ENCODE peak calls at places on chromosomes 5 and 9, in seven cellular contexts. One of them, this sample, is unnamed.

GRCh38 chr9:33354651-33355211 is 47.6 kb downstream of the AQP7 start:
- DNase-seq in body of pancreas: no peak
- DNase-seq in left ventricle myocardium inferior: no peak
- DNase-seq in fibroblast of lung: peak
- DNase-seq in glutamatergic neuron: no peak
- DNase-seq in BE2C: peak
- DNase-seq in A549: no peak
- DNase-seq in this sample: no peak

GRCh38 chr9:111983484-111983908 is 86.9 kb downstream of the UGCG start:
- DNase-seq in body of pancreas: no peak
- DNase-seq in fibroblast of lung: no peak
- DNase-seq in glutamatergic neuron: no peak
- DNase-seq in A549: no peak
- DNase-seq in BE2C: no peak
- DNase-seq in left ventricle myocardium inferior: no peak
- DNase-seq in this sample: no peak

GRCh38 chr5:172868924-172869565 is 35.0 kb downstream of the ERGIC1 start:
- DNase-seq in glutamatergic neuron: no peak
- DNase-seq in left ventricle myocardium inferior: peak
- DNase-seq in A549: peak
- DNase-seq in body of pancreas: peak
- DNase-seq in fibroblast of lung: peak
- DNase-seq in BE2C: peak
- DNase-seq in this sample: no peak

GRCh38 chr9:19689324-19690087 is 99.3 kb downstream of the SLC24A2 start:
- DNase-seq in A549: no peak
- DNase-seq in glutamatergic neuron: no peak
- DNase-seq in BE2C: no peak
- DNase-seq in fibroblast of lung: peak
- DNase-seq in left ventricle myocardium inferior: no peak
- DNase-seq in body of pancreas: no peak
- DNase-seq in this sample: no peak

GRCh38 chr5:10562202-10563131 is 1.4 kb upstream of the ANKRD33B start:
- DNase-seq in A549: no peak
- DNase-seq in left ventricle myocardium inferior: no peak
- DNase-seq in BE2C: no peak
- DNase-seq in glutamatergic neuron: no peak
- DNase-seq in fibroblast of lung: no peak
- DNase-seq in body of pancreas: no peak
- DNase-seq in this sample: no peak

GRCh38 chr9:91138760-91139159 is 223.0 kb downstream of the AUH start:
- DNase-seq in glutamatergic neuron: no peak
- DNase-seq in left ventricle myocardium inferior: no peak
- DNase-seq in BE2C: no peak
- DNase-seq in A549: peak
- DNase-seq in fibroblast of lung: peak
- DNase-seq in body of pancreas: no peak
- DNase-seq in this sample: no peak

GRCh38 chr9:124297553-124297905 is 39.8 kb downstream of the NEK6 start:
- DNase-seq in left ventricle myocardium inferior: peak
- DNase-seq in BE2C: no peak
- DNase-seq in fibroblast of lung: peak
- DNase-seq in A549: peak
- DNase-seq in body of pancreas: peak
- DNase-seq in glutamatergic neuron: no peak
- DNase-seq in this sample: no peak

GRCh38 chr5:157198277-157199058 is 17.8 kb downstream of the ITK start:
- DNase-seq in glutamatergic neuron: no peak
- DNase-seq in A549: no peak
- DNase-seq in left ventricle myocardium inferior: no peak
- DNase-seq in BE2C: no peak
- DNase-seq in fibroblast of lung: no peak
- DNase-seq in body of pancreas: no peak
- DNase-seq in this sample: no peak

GRCh38 chr5:117889592-117889991 is 1098.8 kb downstream of the DTWD2 start:
- DNase-seq in left ventricle myocardium inferior: no peak
- DNase-seq in fibroblast of lung: peak
- DNase-seq in A549: no peak
- DNase-seq in glutamatergic neuron: no peak
- DNase-seq in BE2C: no peak
- DNase-seq in body of pancreas: no peak
- DNase-seq in this sample: no peak

GRCh38 chr9:14616188-14616982 is 76.8 kb downstream of the ZDHHC21 start:
- DNase-seq in body of pancreas: no peak
- DNase-seq in A549: peak
- DNase-seq in BE2C: no peak
- DNase-seq in glutamatergic neuron: no peak
- DNase-seq in left ventricle myocardium inferior: no peak
- DNase-seq in fibroblast of lung: peak
- DNase-seq in this sample: no peak

GRCh38 chr5:99032234-99033013 is 103.6 kb upstream of the CHD1 start:
- DNase-seq in body of pancreas: peak
- DNase-seq in A549: peak
- DNase-seq in BE2C: peak
- DNase-seq in left ventricle myocardium inferior: peak
- DNase-seq in fibroblast of lung: peak
- DNase-seq in glutamatergic neuron: no peak
- DNase-seq in this sample: peak

GRCh38 chr5:33937017-33937699 is 972 bp downstream of the RXFP3 start:
- DNase-seq in body of pancreas: no peak
- DNase-seq in left ventricle myocardium inferior: no peak
- DNase-seq in fibroblast of lung: peak
- DNase-seq in glutamatergic neuron: no peak
- DNase-seq in A549: no peak
- DNase-seq in BE2C: no peak
- DNase-seq in this sample: no peak

GRCh38 chr9:20382460-20383071 is 239.7 kb downstream of the MLLT3 start:
- DNase-seq in A549: peak
- DNase-seq in fibroblast of lung: peak
- DNase-seq in body of pancreas: no peak
- DNase-seq in glutamatergic neuron: no peak
- DNase-seq in BE2C: no peak
- DNase-seq in left ventricle myocardium inferior: no peak
- DNase-seq in this sample: no peak

GRCh38 chr9:29208670-29209069 is 1635.4 kb upstream of the C9orf72 start:
- DNase-seq in A549: peak
- DNase-seq in BE2C: no peak
- DNase-seq in left ventricle myocardium inferior: no peak
- DNase-seq in fibroblast of lung: no peak
- DNase-seq in glutamatergic neuron: no peak
- DNase-seq in body of pancreas: no peak
- DNase-seq in this sample: no peak

GRCh38 chr9:84002344-84002743 is 21.7 kb downstream of the RMI1 start:
- DNase-seq in fibroblast of lung: peak
- DNase-seq in BE2C: no peak
- DNase-seq in left ventricle myocardium inferior: no peak
- DNase-seq in A549: no peak
- DNase-seq in body of pancreas: no peak
- DNase-seq in glutamatergic neuron: no peak
- DNase-seq in this sample: no peak

GRCh38 chr9:42388146-42388690 is 204.8 kb downstream of the SPATA31A6 start:
- DNase-seq in glutamatergic neuron: no peak
- DNase-seq in left ventricle myocardium inferior: no peak
- DNase-seq in body of pancreas: no peak
- DNase-seq in BE2C: no peak
- DNase-seq in A549: no peak
- DNase-seq in fibroblast of lung: no peak
- DNase-seq in this sample: no peak

GRCh38 chr5:19987594-19988345 is at the start of gene CDH18:
- DNase-seq in A549: peak
- DNase-seq in fibroblast of lung: peak
- DNase-seq in BE2C: peak
- DNase-seq in glutamatergic neuron: peak
- DNase-seq in body of pancreas: peak
- DNase-seq in left ventricle myocardium inferior: peak
- DNase-seq in this sample: peak

GRCh38 chr9:19404278-19405075 is 4.3 kb upstream of the ACER2 start:
- DNase-seq in body of pancreas: peak
- DNase-seq in left ventricle myocardium inferior: no peak
- DNase-seq in glutamatergic neuron: no peak
- DNase-seq in fibroblast of lung: no peak
- DNase-seq in A549: no peak
- DNase-seq in BE2C: no peak
- DNase-seq in this sample: no peak

GRCh38 chr5:57750891-57751290 is 268.3 kb upstream of the ACTBL2 start:
- DNase-seq in body of pancreas: no peak
- DNase-seq in A549: no peak
- DNase-seq in BE2C: no peak
- DNase-seq in fibroblast of lung: no peak
- DNase-seq in left ventricle myocardium inferior: no peak
- DNase-seq in glutamatergic neuron: no peak
- DNase-seq in this sample: no peak

GRCh38 chr9:127485995-127486394 is 34.7 kb downstream of the LRSAM1 start:
- DNase-seq in fibroblast of lung: no peak
- DNase-seq in glutamatergic neuron: no peak
- DNase-seq in left ventricle myocardium inferior: no peak
- DNase-seq in body of pancreas: no peak
- DNase-seq in A549: no peak
- DNase-seq in BE2C: no peak
- DNase-seq in this sample: no peak
- TF ChIP-seq CTCF in fibroblast of lung: no peak
- TF ChIP-seq CTCF in glutamatergic neuron: no peak
- TF ChIP-seq CTCF in left ventricle myocardium inferior: no peak
- TF ChIP-seq CTCF in body of pancreas: no peak
- TF ChIP-seq CTCF in A549: no peak
- TF ChIP-seq CTCF in BE2C: no peak
- TF ChIP-seq CTCF in this sample: no peak

GRCh38 chr5:77630246-77631165 is 8.0 kb downstream of the OTP start:
- DNase-seq in A549: peak
- DNase-seq in glutamatergic neuron: peak
- DNase-seq in body of pancreas: peak
- DNase-seq in left ventricle myocardium inferior: no peak
- DNase-seq in fibroblast of lung: no peak
- DNase-seq in BE2C: peak
- DNase-seq in this sample: peak
- TF ChIP-seq CTCF in A549: no peak
- TF ChIP-seq CTCF in glutamatergic neuron: peak
- TF ChIP-seq CTCF in body of pancreas: peak
- TF ChIP-seq CTCF in left ventricle myocardium inferior: no peak
- TF ChIP-seq CTCF in fibroblast of lung: no peak
- TF ChIP-seq CTCF in BE2C: peak
- TF ChIP-seq CTCF in this sample: peak

DNA sequence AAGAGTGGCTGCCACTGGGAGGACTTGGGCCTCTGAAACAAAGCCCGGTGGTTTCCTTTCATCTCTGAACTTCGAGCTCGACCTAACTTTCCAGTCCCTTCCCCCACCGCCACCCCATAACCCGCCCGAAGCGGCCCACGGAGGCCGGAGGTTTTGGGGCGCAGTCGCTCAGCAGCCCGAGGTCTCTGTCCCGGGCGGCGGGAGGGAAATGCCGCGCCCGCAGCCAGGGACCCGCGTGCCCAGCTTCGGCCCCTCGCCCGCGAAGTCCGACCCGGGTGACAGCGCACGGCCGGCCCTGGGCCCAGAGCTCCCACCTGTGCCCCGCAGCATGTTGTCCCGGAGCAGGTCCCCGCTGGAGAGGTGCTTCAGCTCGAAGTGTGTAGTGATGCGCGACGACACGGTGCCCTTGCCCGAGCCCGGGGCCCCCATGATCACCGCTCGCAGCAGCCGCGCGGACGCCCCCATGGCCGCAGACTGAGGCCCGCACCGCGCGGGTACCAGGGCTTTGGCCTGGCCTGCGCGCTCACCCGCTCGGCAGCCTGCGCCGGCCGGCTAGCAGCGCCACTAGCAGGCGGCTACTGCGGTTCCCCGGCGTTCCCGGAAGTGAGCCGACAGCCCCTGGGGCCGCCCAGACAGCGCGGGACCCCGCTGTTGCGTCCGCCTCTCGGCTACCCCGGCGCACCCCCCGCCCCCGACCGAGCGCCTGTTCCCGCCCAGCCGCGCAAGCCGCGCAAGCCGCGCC is at the start of gene AK3:
- DNase-seq in body of pancreas: peak
- DNase-seq in fibroblast of lung: peak
- DNase-seq in BE2C: peak
- DNase-seq in A549: peak
- DNase-seq in glutamatergic neuron: peak
- DNase-seq in left ventricle myocardium inferior: peak
- DNase-seq in this sample: peak
- TF ChIP-seq CTCF in body of pancreas: peak
- TF ChIP-seq CTCF in fibroblast of lung: no peak
- TF ChIP-seq CTCF in BE2C: no peak
- TF ChIP-seq CTCF in A549: peak
- TF ChIP-seq CTCF in glutamatergic neuron: no peak
- TF ChIP-seq CTCF in left ventricle myocardium inferior: peak
- TF ChIP-seq CTCF in this sample: no peak

DNA sequence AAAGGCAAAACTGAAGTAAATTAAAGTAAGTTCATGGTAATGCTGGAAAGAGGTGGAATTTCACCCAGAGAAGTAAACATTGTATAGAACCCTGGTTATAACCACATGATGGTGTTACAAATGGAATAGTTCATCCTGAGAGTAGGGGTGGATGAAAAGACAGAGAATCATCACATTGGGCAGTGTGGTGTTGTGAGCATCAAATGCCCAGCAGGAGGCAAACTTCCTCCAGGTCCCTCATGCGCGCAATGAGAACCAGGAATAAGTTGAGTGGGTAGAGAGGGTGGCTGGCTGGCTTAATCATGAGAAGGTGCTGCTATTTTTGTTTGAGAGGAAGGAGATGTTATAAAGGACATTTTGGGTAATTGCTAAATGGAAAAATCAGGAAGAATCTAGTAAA is 163.3 kb upstream of the HMHB1 start:
- DNase-seq in BE2C: no peak
- DNase-seq in fibroblast of lung: no peak
- DNase-seq in body of pancreas: no peak
- DNase-seq in A549: peak
- DNase-seq in glutamatergic neuron: no peak
- DNase-seq in left ventricle myocardium inferior: no peak
- DNase-seq in this sample: peak
- TF ChIP-seq CTCF in BE2C: peak
- TF ChIP-seq CTCF in fibroblast of lung: no peak
- TF ChIP-seq CTCF in body of pancreas: no peak
- TF ChIP-seq CTCF in A549: no peak
- TF ChIP-seq CTCF in glutamatergic neuron: no peak
- TF ChIP-seq CTCF in left ventricle myocardium inferior: peak
- TF ChIP-seq CTCF in this sample: peak

GRCh38 chr5:174549254-174549653 is 175.1 kb upstream of the MSX2 start:
- DNase-seq in left ventricle myocardium inferior: no peak
- DNase-seq in fibroblast of lung: no peak
- DNase-seq in body of pancreas: no peak
- DNase-seq in BE2C: peak
- DNase-seq in glutamatergic neuron: no peak
- DNase-seq in A549: no peak
- DNase-seq in this sample: no peak
- TF ChIP-seq CTCF in left ventricle myocardium inferior: no peak
- TF ChIP-seq CTCF in fibroblast of lung: no peak
- TF ChIP-seq CTCF in body of pancreas: no peak
- TF ChIP-seq CTCF in BE2C: no peak
- TF ChIP-seq CTCF in glutamatergic neuron: no peak
- TF ChIP-seq CTCF in A549: no peak
- TF ChIP-seq CTCF in this sample: no peak

DNA sequence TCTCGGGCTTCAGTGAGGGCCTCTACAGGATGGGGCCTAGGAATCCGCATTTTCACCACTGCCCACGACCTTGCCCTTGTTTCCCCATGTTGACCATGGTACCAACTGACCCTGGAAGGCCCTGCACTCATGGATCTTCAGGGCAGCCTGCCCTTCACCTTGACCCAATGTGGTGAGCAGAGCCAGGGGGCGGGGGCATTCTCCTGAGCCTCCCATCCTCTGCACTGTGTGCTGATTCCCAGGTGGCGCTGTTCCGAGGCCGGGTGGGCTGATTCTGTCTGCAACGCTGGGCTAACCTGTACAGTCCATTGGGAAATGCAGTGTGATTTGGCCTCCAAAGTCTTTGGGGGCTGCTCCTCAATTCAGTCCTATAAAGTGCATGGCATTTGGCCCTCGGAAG is 68.7 kb downstream of the SHB start:
- DNase-seq in BE2C: no peak
- DNase-seq in glutamatergic neuron: no peak
- DNase-seq in left ventricle myocardium inferior: no peak
- DNase-seq in fibroblast of lung: no peak
- DNase-seq in A549: no peak
- DNase-seq in body of pancreas: no peak
- DNase-seq in this sample: no peak
- TF ChIP-seq CTCF in BE2C: peak
- TF ChIP-seq CTCF in glutamatergic neuron: no peak
- TF ChIP-seq CTCF in left ventricle myocardium inferior: no peak
- TF ChIP-seq CTCF in fibroblast of lung: no peak
- TF ChIP-seq CTCF in A549: no peak
- TF ChIP-seq CTCF in body of pancreas: no peak
- TF ChIP-seq CTCF in this sample: no peak

This sample was measured in endothelial cell.